ENCODE peak calls at places on chromosomes 3 and 15, in seven cellular contexts. B is CD8-positive, alpha-beta T cell; K is HepG2; G is hepatocyte; F is right cardiac atrium; A is esophagus squamous epithelium; Y is body of pancreas. J is an unnamed sample.

GRCh38 chr3:112017081-112017480 is 17.5 kb upstream of the TMPRSS7 start:
- DNase-seq in F (no peak), Y (no peak), A (no peak), B (no peak), K (no peak), G (no peak), J (no peak)

GRCh38 chr15:96330450-96331140 is at the start of gene NR2F2:
- DNase-seq in G (peak; percentile 100), K (peak; percentile 95), A (peak; percentile 47), Y (peak; percentile 99), F (peak; percentile 99), B (no peak), J (peak; percentile 96)

GRCh38 chr3:129112308-129113052 is 9.1 kb downstream of the RAB43 start:
- DNase-seq in B (no peak), K (peak; percentile 32), Y (no peak), F (no peak), G (no peak), A (no peak), J (no peak)

GRCh38 chr3:20645340-20645739 is 459.3 kb upstream of the SGO1 start:
- DNase-seq in G (no peak), Y (no peak), K (no peak), B (no peak), F (no peak), A (no peak), J (no peak)

GRCh38 chr15:91885714-91886265 is 32.3 kb downstream of the SLCO3A1 start:
- DNase-seq in G (no peak), A (no peak), F (no peak), K (no peak), Y (peak; percentile 20), B (no peak), J (no peak)

GRCh38 chr15:82943176-82943575 is 9.3 kb downstream of the HOMER2 start:
- DNase-seq in A (no peak), F (no peak), B (no peak), G (no peak), K (no peak), Y (no peak), J (no peak)

GRCh38 chr15:60128000-60128376 is 123.9 kb downstream of the FOXB1 start:
- DNase-seq in B (no peak), F (no peak), G (no peak), Y (no peak), A (no peak), K (no peak), J (no peak)

GRCh38 chr3:36591959-36592358 is 172.4 kb downstream of the DCLK3 start:
- DNase-seq in F (no peak), K (no peak), B (no peak), Y (no peak), G (no peak), A (no peak), J (no peak)

GRCh38 chr3:148937477-148937876 is 53.9 kb upstream of the GYG1 start:
- DNase-seq in F (no peak), A (no peak), Y (no peak), B (no peak), G (no peak), K (no peak), J (no peak)

GRCh38 chr15:35925634-35926380 is 379.8 kb upstream of the DPH6 start:
- DNase-seq in B (no peak), G (peak; percentile 4), Y (no peak), K (no peak), F (no peak), A (no peak), J (no peak)

GRCh38 chr3:175535351-175535750 is 676.2 kb downstream of the NAALADL2 start:
- DNase-seq in B (no peak), K (no peak), Y (no peak), G (no peak), A (no peak), F (no peak), J (no peak)

GRCh38 chr3:127182848-127183714 is 9.8 kb upstream of the PRR23E start:
- DNase-seq in G (no peak), A (no peak), K (no peak), Y (no peak), B (no peak), F (no peak), J (no peak)

GRCh38 chr3:17737591-17737990 is 4.8 kb downstream of the TBC1D5 start:
- DNase-seq in K (no peak), F (no peak), A (no peak), B (no peak), Y (no peak), G (no peak), J (no peak)

DNA sequence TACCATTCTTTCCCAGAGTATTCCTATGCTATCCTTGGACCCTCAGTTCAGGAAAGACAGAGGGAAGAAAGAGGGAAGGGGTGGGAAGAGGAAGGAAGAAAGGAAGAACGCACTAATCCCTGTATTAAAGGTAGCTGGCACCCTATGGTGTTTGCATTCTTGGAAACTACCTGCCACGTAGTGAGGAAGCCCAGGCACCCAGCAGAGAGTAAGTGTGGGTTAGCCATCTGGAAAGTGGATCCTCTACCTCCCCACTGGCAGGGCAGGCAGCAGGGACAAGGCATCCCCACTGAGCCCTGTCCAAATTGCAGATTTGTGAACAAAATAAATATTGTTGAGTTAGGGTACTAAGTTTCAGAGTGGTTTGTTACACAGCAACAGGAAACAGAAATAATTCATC is 8.8 kb downstream of the RBP1 start:
- DNase-seq in Y (no peak), B (no peak), A (no peak), G (no peak), F (no peak), K (no peak), J (no peak)
- H3K4me1 ChIP-seq in Y (peaks cover 81% of the 10 kb centered on the region), B (no peaks in the 10 kb centered on the region), A (peaks cover 21% of the 10 kb centered on the region), G (peaks cover 32% of the 10 kb centered on the region), F (peaks cover 15% of the 10 kb centered on the region), K (peaks cover 34% of the 10 kb centered on the region), J (peaks cover 34% of the 10 kb centered on the region)

GRCh38 chr15:74799843-74800558 is 12.6 kb upstream of the LMAN1L start:
- DNase-seq in A (no peak), G (peak; percentile 77), Y (peak; percentile 78), B (peak; percentile 79), F (peak; percentile 92), K (peak; percentile 43), J (peak; percentile 72)
- H3K4me1 ChIP-seq in A (peaks cover 24% of the 10 kb centered on the region), G (no peaks in the 10 kb centered on the region), Y (peaks cover 18% of the 10 kb centered on the region), B (peaks cover 56% of the 10 kb centered on the region), F (no peaks in the 10 kb centered on the region), K (peaks cover 13% of the 10 kb centered on the region), J (no peaks in the 10 kb centered on the region)

GRCh38 chr3:157126365-157126764 is 33.6 kb downstream of the CCNL1 start:
- DNase-seq in K (no peak), A (no peak), B (no peak), Y (no peak), G (no peak), F (no peak), J (no peak)

GRCh38 chr3:157129782-157130137 is 30.2 kb downstream of the CCNL1 start:
- DNase-seq in F (peak; percentile 37), A (no peak), Y (peak; percentile 20), B (no peak), G (no peak), K (no peak), J (no peak)

GRCh38 chr3:157128771-157129671 is 30.9 kb downstream of the CCNL1 start:
- DNase-seq in A (no peak), G (peak; percentile 26), Y (peak; percentile 49), B (no peak), F (peak; percentile 67), K (peak; percentile 40), J (no peak)

GRCh38 chr3:157127268-157127667 is 32.7 kb downstream of the CCNL1 start:
- DNase-seq in Y (no peak), B (no peak), F (no peak), G (no peak), A (no peak), K (no peak), J (no peak)

GRCh38 chr3:157127831-157128767 is 31.8 kb downstream of the CCNL1 start:
- DNase-seq in Y (peak; percentile 88), G (peak; percentile 88), K (peak; percentile 78), B (no peak), F (peak; percentile 82), A (no peak), J (peak; percentile 29)
- H3K4me1 ChIP-seq in Y (peaks cover 99% of the 10 kb centered on the region), G (peaks cover 59% of the 10 kb centered on the region), K (peaks cover 95% of the 10 kb centered on the region), B (peaks cover 50% of the 10 kb centered on the region), F (peaks cover 25% of the 10 kb centered on the region), A (peaks cover 6% of the 10 kb centered on the region), J (no peaks in the 10 kb centered on the region)

GRCh38 chr3:186614266-186614596 is 1.4 kb downstream of the AHSG start:
- DNase-seq in A (no peak), Y (no peak), K (no peak), G (no peak), F (no peak), B (no peak), J (no peak)
- H3K4me1 ChIP-seq in A (peaks cover 3% of the 10 kb centered on the region), Y (peaks cover 7% of the 10 kb centered on the region), K (peaks cover 83% of the 10 kb centered on the region), G (no peaks in the 10 kb centered on the region), F (peaks cover 3% of the 10 kb centered on the region), B (peaks cover 17% of the 10 kb centered on the region), J (no peaks in the 10 kb centered on the region)

J was measured in BE2C.